ENCODE peak calls at places on chromosomes 11 and 22, in nine cellular contexts. One of them, this sample, is unnamed.

GRCh38 chr11:103994111-103994510 is 42.3 kb upstream of the DDI1 start:
- DNase-seq in body of pancreas: no peak
- DNase-seq in GM20000: no peak
- DNase-seq in lung: no peak
- DNase-seq in activated B cell treated with CpG ODN at 0.5 μM for 24 hours: no peak
- DNase-seq in astrocyte of the cerebellum: peak; percentile 42
- DNase-seq in fibroblast of lung: no peak
- DNase-seq in A549: no peak
- DNase-seq in heart left ventricle: no peak
- DNase-seq in this sample: no peak

GRCh38 chr11:44658451-44658850 is 68.3 kb upstream of the TSPAN18 start:
- DNase-seq in body of pancreas: no peak
- DNase-seq in GM20000: peak; percentile 54
- DNase-seq in lung: no peak
- DNase-seq in activated B cell treated with CpG ODN at 0.5 μM for 24 hours: no peak
- DNase-seq in astrocyte of the cerebellum: no peak
- DNase-seq in fibroblast of lung: no peak
- DNase-seq in A549: peak; percentile 18
- DNase-seq in heart left ventricle: no peak
- DNase-seq in this sample: no peak

GRCh38 chr11:86103808-86104207 is 34.9 kb upstream of the PICALM start:
- DNase-seq in body of pancreas: no peak
- DNase-seq in GM20000: no peak
- DNase-seq in lung: no peak
- DNase-seq in activated B cell treated with CpG ODN at 0.5 μM for 24 hours: no peak
- DNase-seq in astrocyte of the cerebellum: no peak
- DNase-seq in fibroblast of lung: no peak
- DNase-seq in A549: no peak
- DNase-seq in heart left ventricle: no peak
- DNase-seq in this sample: no peak

GRCh38 chr11:32092581-32093170 is 1.8 kb downstream of the RCN1 start:
- DNase-seq in body of pancreas: no peak
- DNase-seq in GM20000: no peak
- DNase-seq in lung: no peak
- DNase-seq in activated B cell treated with CpG ODN at 0.5 μM for 24 hours: no peak
- DNase-seq in astrocyte of the cerebellum: no peak
- DNase-seq in fibroblast of lung: no peak
- DNase-seq in A549: no peak
- DNase-seq in heart left ventricle: no peak
- DNase-seq in this sample: no peak

GRCh38 chr11:62445314-62445740 is 26.5 kb downstream of the SCGB1A1 start:
- DNase-seq in body of pancreas: peak; percentile 24
- DNase-seq in GM20000: no peak
- DNase-seq in lung: no peak
- DNase-seq in activated B cell treated with CpG ODN at 0.5 μM for 24 hours: no peak
- DNase-seq in astrocyte of the cerebellum: peak; percentile 80
- DNase-seq in fibroblast of lung: peak; percentile 80
- DNase-seq in A549: no peak
- DNase-seq in heart left ventricle: peak; percentile 48
- DNase-seq in this sample: no peak

GRCh38 chr11:1049431-1049891 is 12.9 kb upstream of the MUC6 start:
- DNase-seq in body of pancreas: peak; percentile 53
- DNase-seq in GM20000: no peak
- DNase-seq in lung: peak; percentile 41
- DNase-seq in activated B cell treated with CpG ODN at 0.5 μM for 24 hours: no peak
- DNase-seq in astrocyte of the cerebellum: no peak
- DNase-seq in fibroblast of lung: no peak
- DNase-seq in A549: no peak
- DNase-seq in heart left ventricle: no peak
- DNase-seq in this sample: no peak

GRCh38 chr11:107858217-107859070 is at the start of gene SLC35F2:
- DNase-seq in body of pancreas: peak; percentile 67
- DNase-seq in GM20000: peak; percentile 88
- DNase-seq in lung: peak; percentile 66
- DNase-seq in activated B cell treated with CpG ODN at 0.5 μM for 24 hours: peak; percentile 78
- DNase-seq in astrocyte of the cerebellum: peak; percentile 22
- DNase-seq in fibroblast of lung: peak; percentile 42
- DNase-seq in A549: peak; percentile 55
- DNase-seq in heart left ventricle: peak; percentile 51
- DNase-seq in this sample: peak; percentile 60

GRCh38 chr22:35437038-35437437 is 37.1 kb downstream of the MCM5 start:
- DNase-seq in body of pancreas: no peak
- DNase-seq in GM20000: peak; percentile 41
- DNase-seq in lung: no peak
- DNase-seq in activated B cell treated with CpG ODN at 0.5 μM for 24 hours: no peak
- DNase-seq in astrocyte of the cerebellum: no peak
- DNase-seq in fibroblast of lung: no peak
- DNase-seq in A549: peak; percentile 41
- DNase-seq in heart left ventricle: no peak
- DNase-seq in this sample: no peak

GRCh38 chr11:78564037-78564888 is 10.4 kb downstream of the NARS2 start:
- DNase-seq in body of pancreas: peak; percentile 74
- DNase-seq in GM20000: peak; percentile 32
- DNase-seq in lung: peak; percentile 35
- DNase-seq in activated B cell treated with CpG ODN at 0.5 μM for 24 hours: no peak
- DNase-seq in astrocyte of the cerebellum: peak; percentile 63
- DNase-seq in fibroblast of lung: peak; percentile 82
- DNase-seq in A549: peak; percentile 28
- DNase-seq in heart left ventricle: no peak
- DNase-seq in this sample: no peak

GRCh38 chr11:34423300-34423699 is 15.4 kb upstream of the CAT start:
- DNase-seq in body of pancreas: no peak
- DNase-seq in GM20000: no peak
- DNase-seq in lung: no peak
- DNase-seq in activated B cell treated with CpG ODN at 0.5 μM for 24 hours: no peak
- DNase-seq in astrocyte of the cerebellum: no peak
- DNase-seq in fibroblast of lung: no peak
- DNase-seq in A549: no peak
- DNase-seq in heart left ventricle: no peak
- DNase-seq in this sample: no peak

GRCh38 chr11:9092846-9093778 is 1.7 kb upstream of the SCUBE2 start:
- DNase-seq in body of pancreas: peak; percentile 42
- DNase-seq in GM20000: peak; percentile 39
- DNase-seq in lung: no peak
- DNase-seq in activated B cell treated with CpG ODN at 0.5 μM for 24 hours: no peak
- DNase-seq in astrocyte of the cerebellum: no peak
- DNase-seq in fibroblast of lung: peak; percentile 5
- DNase-seq in A549: no peak
- DNase-seq in heart left ventricle: no peak
- DNase-seq in this sample: no peak

GRCh38 chr11:75465701-75466531 is 32.9 kb upstream of the KLHL35 start:
- DNase-seq in body of pancreas: no peak
- DNase-seq in GM20000: no peak
- DNase-seq in lung: no peak
- DNase-seq in activated B cell treated with CpG ODN at 0.5 μM for 24 hours: no peak
- DNase-seq in astrocyte of the cerebellum: peak; percentile 49
- DNase-seq in fibroblast of lung: no peak
- DNase-seq in A549: no peak
- DNase-seq in heart left ventricle: no peak
- DNase-seq in this sample: no peak

GRCh38 chr22:32788884-32789624 is 12.5 kb upstream of the TIMP3 start:
- DNase-seq in body of pancreas: peak; percentile 56
- DNase-seq in GM20000: no peak
- DNase-seq in lung: no peak
- DNase-seq in activated B cell treated with CpG ODN at 0.5 μM for 24 hours: no peak
- DNase-seq in astrocyte of the cerebellum: no peak
- DNase-seq in fibroblast of lung: peak; percentile 84
- DNase-seq in A549: no peak
- DNase-seq in heart left ventricle: no peak
- DNase-seq in this sample: no peak

GRCh38 chr11:119432484-119433368 is 9.8 kb upstream of the THY1 start:
- DNase-seq in body of pancreas: peak; percentile 41
- DNase-seq in GM20000: no peak
- DNase-seq in lung: no peak
- DNase-seq in activated B cell treated with CpG ODN at 0.5 μM for 24 hours: no peak
- DNase-seq in astrocyte of the cerebellum: peak; percentile 91
- DNase-seq in fibroblast of lung: peak; percentile 91
- DNase-seq in A549: no peak
- DNase-seq in heart left ventricle: no peak
- DNase-seq in this sample: no peak

GRCh38 chr11:64969209-64969608 is 2.7 kb downstream of the MAJIN start:
- DNase-seq in body of pancreas: no peak
- DNase-seq in GM20000: no peak
- DNase-seq in lung: no peak
- DNase-seq in activated B cell treated with CpG ODN at 0.5 μM for 24 hours: no peak
- DNase-seq in astrocyte of the cerebellum: no peak
- DNase-seq in fibroblast of lung: peak; percentile 14
- DNase-seq in A549: no peak
- DNase-seq in heart left ventricle: no peak
- DNase-seq in this sample: no peak

GRCh38 chr11:114762437-114762836 is 84.1 kb downstream of the NXPE2 start:
- DNase-seq in body of pancreas: peak; percentile 65
- DNase-seq in GM20000: peak; percentile 15
- DNase-seq in lung: peak; percentile 45
- DNase-seq in activated B cell treated with CpG ODN at 0.5 μM for 24 hours: no peak
- DNase-seq in astrocyte of the cerebellum: peak; percentile 28
- DNase-seq in fibroblast of lung: peak; percentile 69
- DNase-seq in A549: peak; percentile 15
- DNase-seq in heart left ventricle: peak; percentile 64
- DNase-seq in this sample: no peak

GRCh38 chr11:36195496-36196346 is 93.5 kb downstream of the COMMD9 start:
- DNase-seq in body of pancreas: no peak
- DNase-seq in GM20000: no peak
- DNase-seq in lung: peak; percentile 2
- DNase-seq in activated B cell treated with CpG ODN at 0.5 μM for 24 hours: no peak
- DNase-seq in astrocyte of the cerebellum: no peak
- DNase-seq in fibroblast of lung: peak; percentile 47
- DNase-seq in A549: no peak
- DNase-seq in heart left ventricle: no peak
- DNase-seq in this sample: no peak

GRCh38 chr22:36160499-36160942 is at the start of gene APOL3:
- DNase-seq in body of pancreas: peak; percentile 71
- DNase-seq in GM20000: peak; percentile 29
- DNase-seq in lung: peak; percentile 69
- DNase-seq in activated B cell treated with CpG ODN at 0.5 μM for 24 hours: no peak
- DNase-seq in astrocyte of the cerebellum: peak; percentile 41
- DNase-seq in fibroblast of lung: peak; percentile 80
- DNase-seq in A549: no peak
- DNase-seq in heart left ventricle: peak; percentile 88
- DNase-seq in this sample: peak; percentile 49

GRCh38 chr11:19076744-19077589 is 16.4 kb upstream of the MRGPRX2 start:
- DNase-seq in body of pancreas: peak; percentile 61
- DNase-seq in GM20000: peak; percentile 64
- DNase-seq in lung: peak; percentile 62
- DNase-seq in activated B cell treated with CpG ODN at 0.5 μM for 24 hours: peak; percentile 31
- DNase-seq in astrocyte of the cerebellum: no peak
- DNase-seq in fibroblast of lung: peak; percentile 30
- DNase-seq in A549: peak; percentile 44
- DNase-seq in heart left ventricle: peak; percentile 38
- DNase-seq in this sample: peak; percentile 53

GRCh38 chr11:101428918-101429317 is 154.9 kb downstream of the TRPC6 start:
- DNase-seq in body of pancreas: peak; percentile 15
- DNase-seq in GM20000: no peak
- DNase-seq in lung: no peak
- DNase-seq in activated B cell treated with CpG ODN at 0.5 μM for 24 hours: no peak
- DNase-seq in astrocyte of the cerebellum: peak; percentile 8
- DNase-seq in fibroblast of lung: peak; percentile 42
- DNase-seq in A549: no peak
- DNase-seq in heart left ventricle: no peak
- DNase-seq in this sample: no peak

GRCh38 chr11:83827940-83828554 is 541.9 kb upstream of the CCDC90B start:
- DNase-seq in body of pancreas: no peak
- DNase-seq in GM20000: peak; percentile 41
- DNase-seq in lung: no peak
- DNase-seq in activated B cell treated with CpG ODN at 0.5 μM for 24 hours: no peak
- DNase-seq in astrocyte of the cerebellum: peak; percentile 32
- DNase-seq in fibroblast of lung: peak; percentile 59
- DNase-seq in A549: peak; percentile 15
- DNase-seq in heart left ventricle: no peak
- DNase-seq in this sample: no peak
- TF ChIP-seq CTCF in body of pancreas: peak; percentile 50
- TF ChIP-seq CTCF in GM20000: peak; percentile 20
- TF ChIP-seq CTCF in lung: no peak
- TF ChIP-seq CTCF in activated B cell treated with CpG ODN at 0.5 μM for 24 hours: no peak
- TF ChIP-seq CTCF in astrocyte of the cerebellum: peak; percentile 60
- TF ChIP-seq CTCF in fibroblast of lung: peak; percentile 66
- TF ChIP-seq CTCF in A549: peak; percentile 57
- TF ChIP-seq CTCF in heart left ventricle: peak; percentile 28
- TF ChIP-seq CTCF in this sample: no peak

GRCh38 chr11:94838027-94838610 is 70.0 kb downstream of the AMOTL1 start:
- DNase-seq in body of pancreas: no peak
- DNase-seq in GM20000: no peak
- DNase-seq in lung: no peak
- DNase-seq in activated B cell treated with CpG ODN at 0.5 μM for 24 hours: no peak
- DNase-seq in astrocyte of the cerebellum: no peak
- DNase-seq in fibroblast of lung: no peak
- DNase-seq in A549: no peak
- DNase-seq in heart left ventricle: no peak
- DNase-seq in this sample: no peak
- TF ChIP-seq CTCF in body of pancreas: no peak
- TF ChIP-seq CTCF in GM20000: no peak
- TF ChIP-seq CTCF in lung: no peak
- TF ChIP-seq CTCF in activated B cell treated with CpG ODN at 0.5 μM for 24 hours: no peak
- TF ChIP-seq CTCF in astrocyte of the cerebellum: no peak
- TF ChIP-seq CTCF in fibroblast of lung: no peak
- TF ChIP-seq CTCF in A549: no peak
- TF ChIP-seq CTCF in heart left ventricle: no peak
- TF ChIP-seq CTCF in this sample: no peak

GRCh38 chr22:22109693-22110466 is 127.3 kb upstream of the TOP3B start:
- DNase-seq in body of pancreas: no peak
- DNase-seq in GM20000: no peak
- DNase-seq in lung: no peak
- DNase-seq in activated B cell treated with CpG ODN at 0.5 μM for 24 hours: no peak
- DNase-seq in astrocyte of the cerebellum: no peak
- DNase-seq in fibroblast of lung: no peak
- DNase-seq in A549: no peak
- DNase-seq in heart left ventricle: no peak
- DNase-seq in this sample: no peak
- TF ChIP-seq CTCF in body of pancreas: no peak
- TF ChIP-seq CTCF in GM20000: no peak
- TF ChIP-seq CTCF in lung: no peak
- TF ChIP-seq CTCF in activated B cell treated with CpG ODN at 0.5 μM for 24 hours: no peak
- TF ChIP-seq CTCF in astrocyte of the cerebellum: peak; percentile 13
- TF ChIP-seq CTCF in fibroblast of lung: no peak
- TF ChIP-seq CTCF in A549: peak; percentile 10
- TF ChIP-seq CTCF in heart left ventricle: no peak
- TF ChIP-seq CTCF in this sample: no peak

DNA sequence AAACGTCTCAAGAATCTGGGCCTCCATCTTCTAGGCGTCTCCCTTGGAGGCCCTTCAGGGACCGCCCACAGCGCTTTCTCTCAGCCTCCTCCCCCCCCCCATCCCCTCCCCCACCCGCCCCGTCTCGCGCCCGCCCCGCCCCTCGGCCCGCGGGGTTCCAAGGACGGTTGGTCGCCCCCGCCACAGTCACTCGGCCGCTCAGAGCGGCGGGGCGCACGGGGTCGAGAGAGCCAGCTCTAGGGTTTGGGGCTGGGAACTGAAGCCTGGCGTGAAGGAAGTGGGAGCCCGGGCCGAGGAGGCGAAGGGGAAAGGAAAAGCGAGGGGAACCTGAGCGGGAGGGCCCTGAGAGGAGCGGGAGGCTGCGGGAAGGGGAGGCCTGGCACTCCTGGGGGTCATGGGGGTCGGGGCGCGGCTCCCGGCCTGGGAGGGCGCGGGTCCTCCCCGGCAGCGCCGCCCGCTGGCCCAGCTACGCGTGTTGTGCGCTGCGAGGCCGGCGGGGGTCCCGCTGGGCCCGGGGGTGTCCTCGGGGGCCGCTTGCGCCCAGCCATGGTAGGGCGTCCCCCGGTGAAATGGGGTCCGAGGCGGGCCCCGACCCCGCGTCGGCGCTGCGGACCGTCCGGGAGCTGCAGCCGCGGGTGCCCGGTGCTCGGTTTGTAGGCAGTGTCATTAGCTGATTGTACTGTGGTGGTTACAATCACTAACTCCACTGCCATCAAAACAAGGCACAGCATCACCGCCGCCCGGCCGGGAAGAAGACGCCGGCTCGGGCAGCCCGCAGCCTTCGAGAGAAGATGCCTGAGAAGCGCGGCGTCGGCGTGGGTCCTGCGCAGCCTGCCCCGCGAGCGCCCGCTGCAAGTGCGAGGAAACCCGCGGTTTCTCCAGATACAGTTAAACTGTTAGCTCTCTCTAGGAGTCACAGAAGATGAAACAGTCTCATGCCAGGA is at the start of gene BTG4:
- DNase-seq in body of pancreas: no peak
- DNase-seq in GM20000: peak; percentile 51
- DNase-seq in lung: no peak
- DNase-seq in activated B cell treated with CpG ODN at 0.5 μM for 24 hours: no peak
- DNase-seq in astrocyte of the cerebellum: no peak
- DNase-seq in fibroblast of lung: no peak
- DNase-seq in A549: peak; percentile 16
- DNase-seq in heart left ventricle: no peak
- DNase-seq in this sample: no peak
- TF ChIP-seq CTCF in body of pancreas: no peak
- TF ChIP-seq CTCF in GM20000: no peak
- TF ChIP-seq CTCF in lung: no peak
- TF ChIP-seq CTCF in activated B cell treated with CpG ODN at 0.5 μM for 24 hours: no peak
- TF ChIP-seq CTCF in astrocyte of the cerebellum: no peak
- TF ChIP-seq CTCF in fibroblast of lung: no peak
- TF ChIP-seq CTCF in A549: peak; percentile 27
- TF ChIP-seq CTCF in heart left ventricle: no peak
- TF ChIP-seq CTCF in this sample: no peak

This sample was measured in natural killer cell.